ENCODE peak calls at places on chromosomes 6 and 20, in six cellular contexts. One of them, this sample, is unnamed.

GRCh38 chr20:39338977-39339376 is 376.8 kb downstream of the DHX35 start:
- DNase-seq in activated CD4-positive, alpha-beta T cell treated with anti-CD3 and anti-CD28 coated beads for 24 hours: no peak
- DNase-seq in cardiac muscle cell: no peak
- DNase-seq in stimulated activated naive B cell treated with anti-CD40 and anti-IgM and Interleukin-4, amounts not matched to agents 10 μg/mL and 1 μg/mL and 100 μg/mL, for 72 hours: peak
- DNase-seq in AG10803: no peak
- DNase-seq in breast epithelium: no peak
- DNase-seq in this sample: no peak

GRCh38 chr20:35055445-35056276 is 36.9 kb downstream of the TRPC4AP start:
- DNase-seq in breast epithelium: no peak
- DNase-seq in activated CD4-positive, alpha-beta T cell treated with anti-CD3 and anti-CD28 coated beads for 24 hours: no peak
- DNase-seq in AG10803: peak
- DNase-seq in cardiac muscle cell: peak
- DNase-seq in stimulated activated naive B cell treated with anti-CD40 and anti-IgM and Interleukin-4, amounts not matched to agents 10 μg/mL and 1 μg/mL and 100 μg/mL, for 72 hours: no peak
- DNase-seq in this sample: no peak

GRCh38 chr20:35702051-35702823 is 3.0 kb downstream of the ROMO1 start:
- DNase-seq in stimulated activated naive B cell treated with anti-CD40 and anti-IgM and Interleukin-4, amounts not matched to agents 10 μg/mL and 1 μg/mL and 100 μg/mL, for 72 hours: no peak
- DNase-seq in activated CD4-positive, alpha-beta T cell treated with anti-CD3 and anti-CD28 coated beads for 24 hours: no peak
- DNase-seq in cardiac muscle cell: no peak
- DNase-seq in breast epithelium: no peak
- DNase-seq in AG10803: peak
- DNase-seq in this sample: no peak

GRCh38 chr6:130575971-130576370 is 210.2 kb downstream of the TMEM200A start:
- DNase-seq in breast epithelium: no peak
- DNase-seq in AG10803: no peak
- DNase-seq in stimulated activated naive B cell treated with anti-CD40 and anti-IgM and Interleukin-4, amounts not matched to agents 10 μg/mL and 1 μg/mL and 100 μg/mL, for 72 hours: peak
- DNase-seq in activated CD4-positive, alpha-beta T cell treated with anti-CD3 and anti-CD28 coated beads for 24 hours: peak
- DNase-seq in cardiac muscle cell: no peak
- DNase-seq in this sample: no peak

GRCh38 chr20:31720486-31721407 is 1.9 kb downstream of the BCL2L1 start:
- DNase-seq in cardiac muscle cell: no peak
- DNase-seq in AG10803: no peak
- DNase-seq in breast epithelium: no peak
- DNase-seq in stimulated activated naive B cell treated with anti-CD40 and anti-IgM and Interleukin-4, amounts not matched to agents 10 μg/mL and 1 μg/mL and 100 μg/mL, for 72 hours: no peak
- DNase-seq in activated CD4-positive, alpha-beta T cell treated with anti-CD3 and anti-CD28 coated beads for 24 hours: no peak
- DNase-seq in this sample: no peak

GRCh38 chr20:51301026-51301425 is 241.5 kb downstream of the NFATC2 start:
- DNase-seq in breast epithelium: no peak
- DNase-seq in cardiac muscle cell: no peak
- DNase-seq in AG10803: no peak
- DNase-seq in activated CD4-positive, alpha-beta T cell treated with anti-CD3 and anti-CD28 coated beads for 24 hours: no peak
- DNase-seq in stimulated activated naive B cell treated with anti-CD40 and anti-IgM and Interleukin-4, amounts not matched to agents 10 μg/mL and 1 μg/mL and 100 μg/mL, for 72 hours: no peak
- DNase-seq in this sample: no peak

GRCh38 chr6:133896344-133896721 is 7.4 kb downstream of the TCF21 start:
- DNase-seq in breast epithelium: no peak
- DNase-seq in cardiac muscle cell: no peak
- DNase-seq in AG10803: no peak
- DNase-seq in activated CD4-positive, alpha-beta T cell treated with anti-CD3 and anti-CD28 coated beads for 24 hours: no peak
- DNase-seq in stimulated activated naive B cell treated with anti-CD40 and anti-IgM and Interleukin-4, amounts not matched to agents 10 μg/mL and 1 μg/mL and 100 μg/mL, for 72 hours: no peak
- DNase-seq in this sample: no peak

GRCh38 chr6:150301871-150302800 is 66.7 kb upstream of the IYD start:
- DNase-seq in activated CD4-positive, alpha-beta T cell treated with anti-CD3 and anti-CD28 coated beads for 24 hours: no peak
- DNase-seq in stimulated activated naive B cell treated with anti-CD40 and anti-IgM and Interleukin-4, amounts not matched to agents 10 μg/mL and 1 μg/mL and 100 μg/mL, for 72 hours: peak
- DNase-seq in breast epithelium: no peak
- DNase-seq in AG10803: peak
- DNase-seq in cardiac muscle cell: peak
- DNase-seq in this sample: no peak

GRCh38 chr6:34358389-34358906 is 34.0 kb downstream of the NUDT3 start:
- DNase-seq in stimulated activated naive B cell treated with anti-CD40 and anti-IgM and Interleukin-4, amounts not matched to agents 10 μg/mL and 1 μg/mL and 100 μg/mL, for 72 hours: no peak
- DNase-seq in cardiac muscle cell: peak
- DNase-seq in breast epithelium: no peak
- DNase-seq in AG10803: peak
- DNase-seq in activated CD4-positive, alpha-beta T cell treated with anti-CD3 and anti-CD28 coated beads for 24 hours: no peak
- DNase-seq in this sample: no peak

GRCh38 chr6:33172307-33173227 is 19.7 kb downstream of the COL11A2 start:
- DNase-seq in activated CD4-positive, alpha-beta T cell treated with anti-CD3 and anti-CD28 coated beads for 24 hours: no peak
- DNase-seq in breast epithelium: no peak
- DNase-seq in stimulated activated naive B cell treated with anti-CD40 and anti-IgM and Interleukin-4, amounts not matched to agents 10 μg/mL and 1 μg/mL and 100 μg/mL, for 72 hours: no peak
- DNase-seq in AG10803: peak
- DNase-seq in cardiac muscle cell: peak
- DNase-seq in this sample: peak

GRCh38 chr6:19663479-19663878 is 173.7 kb upstream of the ID4 start:
- DNase-seq in activated CD4-positive, alpha-beta T cell treated with anti-CD3 and anti-CD28 coated beads for 24 hours: no peak
- DNase-seq in breast epithelium: no peak
- DNase-seq in stimulated activated naive B cell treated with anti-CD40 and anti-IgM and Interleukin-4, amounts not matched to agents 10 μg/mL and 1 μg/mL and 100 μg/mL, for 72 hours: no peak
- DNase-seq in AG10803: no peak
- DNase-seq in cardiac muscle cell: no peak
- DNase-seq in this sample: no peak

GRCh38 chr6:47413752-47414516 is 63.7 kb upstream of the CD2AP start:
- DNase-seq in cardiac muscle cell: peak
- DNase-seq in stimulated activated naive B cell treated with anti-CD40 and anti-IgM and Interleukin-4, amounts not matched to agents 10 μg/mL and 1 μg/mL and 100 μg/mL, for 72 hours: no peak
- DNase-seq in breast epithelium: no peak
- DNase-seq in AG10803: peak
- DNase-seq in activated CD4-positive, alpha-beta T cell treated with anti-CD3 and anti-CD28 coated beads for 24 hours: no peak
- DNase-seq in this sample: no peak

GRCh38 chr6:63640062-63640461 is 4.5 kb downstream of the PHF3 start:
- DNase-seq in activated CD4-positive, alpha-beta T cell treated with anti-CD3 and anti-CD28 coated beads for 24 hours: no peak
- DNase-seq in breast epithelium: no peak
- DNase-seq in cardiac muscle cell: peak
- DNase-seq in AG10803: peak
- DNase-seq in stimulated activated naive B cell treated with anti-CD40 and anti-IgM and Interleukin-4, amounts not matched to agents 10 μg/mL and 1 μg/mL and 100 μg/mL, for 72 hours: no peak
- DNase-seq in this sample: no peak

GRCh38 chr6:138103876-138104275 is 3.3 kb downstream of the PERP start:
- DNase-seq in breast epithelium: no peak
- DNase-seq in activated CD4-positive, alpha-beta T cell treated with anti-CD3 and anti-CD28 coated beads for 24 hours: no peak
- DNase-seq in stimulated activated naive B cell treated with anti-CD40 and anti-IgM and Interleukin-4, amounts not matched to agents 10 μg/mL and 1 μg/mL and 100 μg/mL, for 72 hours: no peak
- DNase-seq in AG10803: no peak
- DNase-seq in cardiac muscle cell: no peak
- DNase-seq in this sample: no peak

GRCh38 chr6:146968041-146968760 is 236.0 kb upstream of the STXBP5 start:
- DNase-seq in AG10803: peak
- DNase-seq in breast epithelium: no peak
- DNase-seq in activated CD4-positive, alpha-beta T cell treated with anti-CD3 and anti-CD28 coated beads for 24 hours: no peak
- DNase-seq in cardiac muscle cell: peak
- DNase-seq in stimulated activated naive B cell treated with anti-CD40 and anti-IgM and Interleukin-4, amounts not matched to agents 10 μg/mL and 1 μg/mL and 100 μg/mL, for 72 hours: no peak
- DNase-seq in this sample: no peak

GRCh38 chr6:2581611-2582010 is 169.1 kb downstream of the MYLK4 start:
- DNase-seq in breast epithelium: no peak
- DNase-seq in activated CD4-positive, alpha-beta T cell treated with anti-CD3 and anti-CD28 coated beads for 24 hours: no peak
- DNase-seq in stimulated activated naive B cell treated with anti-CD40 and anti-IgM and Interleukin-4, amounts not matched to agents 10 μg/mL and 1 μg/mL and 100 μg/mL, for 72 hours: no peak
- DNase-seq in AG10803: no peak
- DNase-seq in cardiac muscle cell: no peak
- DNase-seq in this sample: no peak

GRCh38 chr6:166344240-166344639 is 1.9 kb upstream of the SFT2D1 start:
- DNase-seq in breast epithelium: no peak
- DNase-seq in AG10803: no peak
- DNase-seq in cardiac muscle cell: no peak
- DNase-seq in activated CD4-positive, alpha-beta T cell treated with anti-CD3 and anti-CD28 coated beads for 24 hours: no peak
- DNase-seq in stimulated activated naive B cell treated with anti-CD40 and anti-IgM and Interleukin-4, amounts not matched to agents 10 μg/mL and 1 μg/mL and 100 μg/mL, for 72 hours: no peak
- DNase-seq in this sample: no peak

GRCh38 chr6:164502838-164503237 is 806.6 kb downstream of the C6orf118 start:
- DNase-seq in stimulated activated naive B cell treated with anti-CD40 and anti-IgM and Interleukin-4, amounts not matched to agents 10 μg/mL and 1 μg/mL and 100 μg/mL, for 72 hours: no peak
- DNase-seq in breast epithelium: no peak
- DNase-seq in cardiac muscle cell: no peak
- DNase-seq in activated CD4-positive, alpha-beta T cell treated with anti-CD3 and anti-CD28 coated beads for 24 hours: no peak
- DNase-seq in AG10803: no peak
- DNase-seq in this sample: no peak

GRCh38 chr6:24824142-24824755 is 25.5 kb upstream of the ARMH2 start:
- DNase-seq in AG10803: no peak
- DNase-seq in cardiac muscle cell: no peak
- DNase-seq in activated CD4-positive, alpha-beta T cell treated with anti-CD3 and anti-CD28 coated beads for 24 hours: no peak
- DNase-seq in stimulated activated naive B cell treated with anti-CD40 and anti-IgM and Interleukin-4, amounts not matched to agents 10 μg/mL and 1 μg/mL and 100 μg/mL, for 72 hours: no peak
- DNase-seq in breast epithelium: no peak
- DNase-seq in this sample: no peak

GRCh38 chr6:158628542-158628941 is 16.0 kb downstream of the DYNLT1 start:
- DNase-seq in cardiac muscle cell: no peak
- DNase-seq in breast epithelium: no peak
- DNase-seq in activated CD4-positive, alpha-beta T cell treated with anti-CD3 and anti-CD28 coated beads for 24 hours: no peak
- DNase-seq in AG10803: no peak
- DNase-seq in stimulated activated naive B cell treated with anti-CD40 and anti-IgM and Interleukin-4, amounts not matched to agents 10 μg/mL and 1 μg/mL and 100 μg/mL, for 72 hours: no peak
- DNase-seq in this sample: no peak

GRCh38 chr6:308307-308706 is 16.0 kb downstream of the DUSP22 start:
- DNase-seq in AG10803: no peak
- DNase-seq in cardiac muscle cell: no peak
- DNase-seq in activated CD4-positive, alpha-beta T cell treated with anti-CD3 and anti-CD28 coated beads for 24 hours: no peak
- DNase-seq in stimulated activated naive B cell treated with anti-CD40 and anti-IgM and Interleukin-4, amounts not matched to agents 10 μg/mL and 1 μg/mL and 100 μg/mL, for 72 hours: no peak
- DNase-seq in breast epithelium: no peak
- DNase-seq in this sample: no peak

GRCh38 chr6:78594667-78595051 is 272.7 kb upstream of the IRAK1BP1 start:
- DNase-seq in cardiac muscle cell: no peak
- DNase-seq in AG10803: peak
- DNase-seq in stimulated activated naive B cell treated with anti-CD40 and anti-IgM and Interleukin-4, amounts not matched to agents 10 μg/mL and 1 μg/mL and 100 μg/mL, for 72 hours: no peak
- DNase-seq in activated CD4-positive, alpha-beta T cell treated with anti-CD3 and anti-CD28 coated beads for 24 hours: no peak
- DNase-seq in breast epithelium: no peak
- DNase-seq in this sample: no peak

GRCh38 chr6:136526196-136526930 is 23.9 kb downstream of the MAP7 start:
- DNase-seq in AG10803: peak
- DNase-seq in activated CD4-positive, alpha-beta T cell treated with anti-CD3 and anti-CD28 coated beads for 24 hours: no peak
- DNase-seq in stimulated activated naive B cell treated with anti-CD40 and anti-IgM and Interleukin-4, amounts not matched to agents 10 μg/mL and 1 μg/mL and 100 μg/mL, for 72 hours: peak
- DNase-seq in breast epithelium: peak
- DNase-seq in cardiac muscle cell: peak
- DNase-seq in this sample: no peak

GRCh38 chr6:32327103-32327502 is 44.6 kb downstream of the TSBP1 start:
- DNase-seq in breast epithelium: no peak
- DNase-seq in AG10803: no peak
- DNase-seq in activated CD4-positive, alpha-beta T cell treated with anti-CD3 and anti-CD28 coated beads for 24 hours: no peak
- DNase-seq in stimulated activated naive B cell treated with anti-CD40 and anti-IgM and Interleukin-4, amounts not matched to agents 10 μg/mL and 1 μg/mL and 100 μg/mL, for 72 hours: peak
- DNase-seq in cardiac muscle cell: no peak
- DNase-seq in this sample: no peak

GRCh38 chr20:5001174-5002076 is at the start of gene SLC23A2:
- DNase-seq in activated CD4-positive, alpha-beta T cell treated with anti-CD3 and anti-CD28 coated beads for 24 hours: peak
- DNase-seq in stimulated activated naive B cell treated with anti-CD40 and anti-IgM and Interleukin-4, amounts not matched to agents 10 μg/mL and 1 μg/mL and 100 μg/mL, for 72 hours: peak
- DNase-seq in AG10803: no peak
- DNase-seq in breast epithelium: no peak
- DNase-seq in cardiac muscle cell: peak
- DNase-seq in this sample: peak

GRCh38 chr20:37395921-37396519 is 50.1 kb downstream of the SRC start:
- DNase-seq in cardiac muscle cell: no peak
- DNase-seq in AG10803: no peak
- DNase-seq in breast epithelium: no peak
- DNase-seq in stimulated activated naive B cell treated with anti-CD40 and anti-IgM and Interleukin-4, amounts not matched to agents 10 μg/mL and 1 μg/mL and 100 μg/mL, for 72 hours: no peak
- DNase-seq in activated CD4-positive, alpha-beta T cell treated with anti-CD3 and anti-CD28 coated beads for 24 hours: no peak
- DNase-seq in this sample: no peak

GRCh38 chr6:167858842-167859520 is 32.3 kb downstream of the AFDN start:
- DNase-seq in activated CD4-positive, alpha-beta T cell treated with anti-CD3 and anti-CD28 coated beads for 24 hours: no peak
- DNase-seq in stimulated activated naive B cell treated with anti-CD40 and anti-IgM and Interleukin-4, amounts not matched to agents 10 μg/mL and 1 μg/mL and 100 μg/mL, for 72 hours: no peak
- DNase-seq in cardiac muscle cell: peak
- DNase-seq in AG10803: no peak
- DNase-seq in breast epithelium: no peak
- DNase-seq in this sample: no peak

GRCh38 chr20:13081877-13082276 is 73.1 kb downstream of the SPTLC3 start:
- DNase-seq in stimulated activated naive B cell treated with anti-CD40 and anti-IgM and Interleukin-4, amounts not matched to agents 10 μg/mL and 1 μg/mL and 100 μg/mL, for 72 hours: no peak
- DNase-seq in activated CD4-positive, alpha-beta T cell treated with anti-CD3 and anti-CD28 coated beads for 24 hours: no peak
- DNase-seq in cardiac muscle cell: no peak
- DNase-seq in breast epithelium: no peak
- DNase-seq in AG10803: no peak
- DNase-seq in this sample: no peak

GRCh38 chr6:117346142-117346930 is 79.4 kb downstream of the ROS1 start:
- DNase-seq in AG10803: peak
- DNase-seq in activated CD4-positive, alpha-beta T cell treated with anti-CD3 and anti-CD28 coated beads for 24 hours: no peak
- DNase-seq in breast epithelium: no peak
- DNase-seq in stimulated activated naive B cell treated with anti-CD40 and anti-IgM and Interleukin-4, amounts not matched to agents 10 μg/mL and 1 μg/mL and 100 μg/mL, for 72 hours: no peak
- DNase-seq in cardiac muscle cell: peak
- DNase-seq in this sample: no peak

GRCh38 chr6:8059129-8059528 is 5.1 kb downstream of the BLOC1S5 start:
- DNase-seq in stimulated activated naive B cell treated with anti-CD40 and anti-IgM and Interleukin-4, amounts not matched to agents 10 μg/mL and 1 μg/mL and 100 μg/mL, for 72 hours: no peak
- DNase-seq in AG10803: peak
- DNase-seq in breast epithelium: no peak
- DNase-seq in activated CD4-positive, alpha-beta T cell treated with anti-CD3 and anti-CD28 coated beads for 24 hours: no peak
- DNase-seq in cardiac muscle cell: peak
- DNase-seq in this sample: no peak

GRCh38 chr20:36270744-36271638 is 34.7 kb downstream of the AAR2 start:
- DNase-seq in breast epithelium: no peak
- DNase-seq in AG10803: no peak
- DNase-seq in cardiac muscle cell: no peak
- DNase-seq in stimulated activated naive B cell treated with anti-CD40 and anti-IgM and Interleukin-4, amounts not matched to agents 10 μg/mL and 1 μg/mL and 100 μg/mL, for 72 hours: no peak
- DNase-seq in activated CD4-positive, alpha-beta T cell treated with anti-CD3 and anti-CD28 coated beads for 24 hours: no peak
- DNase-seq in this sample: peak

GRCh38 chr20:63248835-63249591 is 5.2 kb downstream of the NKAIN4 start:
- DNase-seq in stimulated activated naive B cell treated with anti-CD40 and anti-IgM and Interleukin-4, amounts not matched to agents 10 μg/mL and 1 μg/mL and 100 μg/mL, for 72 hours: no peak
- DNase-seq in activated CD4-positive, alpha-beta T cell treated with anti-CD3 and anti-CD28 coated beads for 24 hours: no peak
- DNase-seq in cardiac muscle cell: no peak
- DNase-seq in breast epithelium: no peak
- DNase-seq in AG10803: no peak
- DNase-seq in this sample: no peak

This sample was measured in cardiac septum.